ENCODE peak calls at places on chromosome 1, in eight cellular contexts. N, H, Q, Z, E, T, F and I are unnamed samples.
A peak's percentile ranks its signal among the peaks of the same experiment; 100 is the strongest.

GRCh38 chr1:234412830-234413229 is 39.6 kb downstream of the COA6 start:
- DNase-seq in N (no peak), H (no peak), Q (no peak), Z (no peak), E (no peak), T (no peak), F (no peak), I (no peak)

GRCh38 chr1:160081261-160081936 is at the start of gene KCNJ9:
- DNase-seq in N (peak; percentile 48), H (no peak), Q (no peak), Z (peak; percentile 81), E (no peak), T (peak; percentile 88), F (no peak), I (peak; percentile 88)

GRCh38 chr1:205811660-205812059 is 1.3 kb downstream of the SLC41A1 start:
- DNase-seq in N (peak; percentile 42), H (no peak), Q (peak; percentile 65), Z (no peak), E (peak; percentile 57), T (peak; percentile 41), F (no peak), I (peak; percentile 66)

GRCh38 chr1:26584022-26584485 is 54.5 kb downstream of the RPS6KA1 start:
- DNase-seq in N (peak; percentile 52), H (peak; percentile 37), Q (no peak), Z (peak; percentile 80), E (no peak), T (no peak), F (peak; percentile 24), I (no peak)

GRCh38 chr1:8116892-8117262 is 90.8 kb upstream of the ERRFI1 start:
- DNase-seq in N (peak; percentile 74), H (no peak), Q (peak; percentile 63), Z (no peak), E (no peak), T (no peak), F (no peak), I (no peak)

GRCh38 chr1:40092241-40092640 is 4.8 kb downstream of the PPT1 start:
- DNase-seq in N (no peak), H (no peak), Q (no peak), Z (no peak), E (no peak), T (no peak), F (no peak), I (no peak)

GRCh38 chr1:227901906-227902640 is 45.7 kb downstream of the WNT9A start:
- DNase-seq in N (peak; percentile 35), H (no peak), Q (peak; percentile 5), Z (peak; percentile 78), E (no peak), T (no peak), F (peak; percentile 37), I (no peak)

GRCh38 chr1:204837440-204838084 is 33.1 kb upstream of the NFASC start:
- DNase-seq in N (peak; percentile 74), H (peak; percentile 35), Q (no peak), Z (peak; percentile 89), E (peak; percentile 92), T (no peak), F (no peak), I (no peak)

GRCh38 chr1:109508001-109508872 is 1.3 kb downstream of the AMIGO1 start:
- DNase-seq in N (no peak), H (no peak), Q (no peak), Z (no peak), E (no peak), T (no peak), F (no peak), I (no peak)

DNA sequence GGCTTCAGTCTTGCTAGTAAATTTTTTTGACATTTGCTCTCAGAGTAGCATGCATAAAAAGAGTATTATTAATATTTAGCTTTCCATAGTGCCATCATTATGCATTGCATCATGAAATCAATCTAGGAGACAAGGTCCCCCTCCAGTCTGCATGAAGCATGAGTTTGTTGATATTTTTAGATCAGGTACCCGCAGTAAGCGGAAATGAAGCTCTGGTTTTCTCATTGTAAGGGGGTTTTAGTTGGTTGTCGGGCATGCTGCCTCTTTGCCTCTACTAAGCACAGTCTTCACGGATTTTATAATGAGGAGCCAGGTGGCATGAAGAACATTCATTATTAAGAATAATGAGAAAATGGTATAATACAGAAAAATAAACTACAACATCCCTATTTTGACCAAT is 12.6 kb upstream of the PRDM2 start:
- DNase-seq in N (no peak), H (peak; percentile 73), Q (no peak), Z (no peak), E (no peak), T (no peak), F (no peak), I (no peak)
- H3K27ac ChIP-seq in N (no peak overlapping the region), H (peak overlapping the region; percentile 63), Q (no peak overlapping the region), Z (no peak overlapping the region), E (no peak overlapping the region), T (no peak overlapping the region), F (no peak overlapping the region), I (no peak overlapping the region)

GRCh38 chr1:115677570-115677969 is 35.8 kb downstream of the VANGL1 start:
- DNase-seq in N (no peak), H (no peak), Q (no peak), Z (peak; percentile 65), E (no peak), T (no peak), F (no peak), I (no peak)
- H3K27ac ChIP-seq in N (no peak overlapping the region), H (no peak overlapping the region), Q (no peak overlapping the region), Z (no peak overlapping the region), E (no peak overlapping the region), T (peak overlapping the region; percentile 19), F (no peak overlapping the region), I (no peak overlapping the region)

GRCh38 chr1:218946147-218946546 is 227.5 kb upstream of the LYPLAL1 start:
- DNase-seq in N (no peak), H (no peak), Q (no peak), Z (no peak), E (no peak), T (no peak), F (no peak), I (no peak)

GRCh38 chr1:218943371-218943770 is 230.3 kb upstream of the LYPLAL1 start:
- DNase-seq in N (no peak), H (no peak), Q (no peak), Z (no peak), E (no peak), T (no peak), F (no peak), I (no peak)

GRCh38 chr1:218939095-218939494 is 234.6 kb upstream of the LYPLAL1 start:
- DNase-seq in N (no peak), H (no peak), Q (no peak), Z (no peak), E (no peak), T (no peak), F (no peak), I (no peak)

GRCh38 chr1:218945050-218945449 is 228.6 kb upstream of the LYPLAL1 start:
- DNase-seq in N (peak; percentile 51), H (no peak), Q (no peak), Z (no peak), E (no peak), T (no peak), F (no peak), I (no peak)

DNA sequence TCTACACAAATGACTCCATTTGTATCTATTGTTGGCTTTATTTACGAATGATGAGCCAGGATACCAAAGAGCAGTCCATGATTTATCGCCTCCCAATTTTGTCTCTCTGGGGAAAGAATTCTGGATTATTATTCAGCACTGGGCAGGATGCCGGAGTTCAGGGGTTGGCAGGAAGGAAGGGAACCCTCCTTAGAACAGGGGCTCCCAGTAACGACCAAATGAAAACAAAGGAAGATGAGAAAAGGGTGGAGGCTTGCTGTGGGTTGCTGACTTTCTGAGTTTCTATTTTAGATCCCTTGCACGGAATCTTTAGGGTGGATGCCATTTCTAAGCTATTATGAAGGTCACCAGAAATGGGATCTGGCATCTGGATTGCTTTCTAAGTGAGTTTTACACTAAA is 231.3 kb upstream of the LYPLAL1 start:
- DNase-seq in N (peak; percentile 53), H (no peak), Q (peak; percentile 13), Z (no peak), E (no peak), T (no peak), F (no peak), I (no peak)
- H3K27ac ChIP-seq in N (peak overlapping the region; percentile 37), H (no peak overlapping the region), Q (peak overlapping the region; percentile 41), Z (no peak overlapping the region), E (no peak overlapping the region), T (no peak overlapping the region), F (no peak overlapping the region), I (no peak overlapping the region)

DNA sequence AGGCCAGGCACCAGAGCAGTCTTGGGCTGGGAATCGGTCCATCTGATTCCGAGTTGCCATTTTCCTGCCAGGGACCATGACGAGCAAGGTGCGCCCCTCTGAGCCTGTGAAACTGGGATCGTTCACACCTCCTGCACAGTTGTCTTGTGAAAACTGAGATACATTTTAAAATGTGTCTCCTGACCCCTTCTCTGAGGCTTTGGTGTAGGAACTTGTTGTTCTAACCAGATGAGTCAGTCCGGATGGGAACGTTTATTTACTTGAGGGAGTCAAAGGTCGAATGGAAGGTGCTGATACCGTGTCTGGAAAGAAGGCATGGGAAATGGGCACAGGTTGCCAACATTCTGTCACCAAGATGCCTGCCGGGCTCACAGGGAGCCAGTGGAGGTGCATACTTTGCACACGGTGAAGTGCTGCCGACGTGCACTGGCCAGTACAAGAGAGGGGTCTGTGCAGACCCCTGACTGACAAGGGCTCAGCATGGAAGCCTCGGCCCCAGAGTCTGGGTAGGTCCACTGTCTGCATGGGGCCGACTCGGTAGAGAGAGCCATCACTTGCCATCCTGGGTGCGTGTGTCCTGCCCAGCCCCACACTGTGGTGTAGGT is 7.4 kb upstream of the KCNN3 start:
- DNase-seq in N (no peak), H (no peak), Q (no peak), Z (no peak), E (no peak), T (no peak), F (no peak), I (no peak)
- H3K27ac ChIP-seq in N (no peak overlapping the region), H (no peak overlapping the region), Q (no peak overlapping the region), Z (no peak overlapping the region), E (no peak overlapping the region), T (no peak overlapping the region), F (no peak overlapping the region), I (no peak overlapping the region)